ENCODE peak calls at places on chromosomes 6 and 20, in eight cellular contexts. One of them, this sample, is unnamed.

GRCh38 chr6:170344631-170345576 is 38.3 kb downstream of the FAM120B start:
- DNase-seq in body of pancreas: no peak
- DNase-seq in NB4: peak
- DNase-seq in ovary: no peak
- DNase-seq in GM12878: peak
- DNase-seq in H54: peak
- DNase-seq in testis: no peak
- DNase-seq in adrenal gland: peak
- DNase-seq in this sample: no peak

GRCh38 chr6:17527076-17527475 is 73.0 kb upstream of the FAM8A1 start:
- DNase-seq in body of pancreas: no peak
- DNase-seq in NB4: no peak
- DNase-seq in ovary: no peak
- DNase-seq in GM12878: no peak
- DNase-seq in H54: no peak
- DNase-seq in testis: no peak
- DNase-seq in adrenal gland: no peak
- DNase-seq in this sample: no peak

GRCh38 chr6:43021270-43022047 is at the start of gene RRP36:
- DNase-seq in body of pancreas: peak
- DNase-seq in NB4: peak
- DNase-seq in ovary: peak
- DNase-seq in GM12878: no peak
- DNase-seq in H54: peak
- DNase-seq in testis: peak
- DNase-seq in adrenal gland: peak
- DNase-seq in this sample: peak

GRCh38 chr6:15401769-15402250 is 155.9 kb downstream of the JARID2 start:
- DNase-seq in body of pancreas: no peak
- DNase-seq in NB4: no peak
- DNase-seq in ovary: no peak
- DNase-seq in GM12878: no peak
- DNase-seq in H54: no peak
- DNase-seq in testis: no peak
- DNase-seq in adrenal gland: no peak
- DNase-seq in this sample: peak

GRCh38 chr6:7615611-7616383 is 25.8 kb downstream of the SNRNP48 start:
- DNase-seq in body of pancreas: peak
- DNase-seq in NB4: peak
- DNase-seq in ovary: no peak
- DNase-seq in GM12878: no peak
- DNase-seq in H54: no peak
- DNase-seq in testis: peak
- DNase-seq in adrenal gland: peak
- DNase-seq in this sample: peak

GRCh38 chr6:105879902-105880547 is 206.1 kb upstream of the PRDM1 start:
- DNase-seq in body of pancreas: no peak
- DNase-seq in NB4: peak
- DNase-seq in ovary: no peak
- DNase-seq in GM12878: peak
- DNase-seq in H54: no peak
- DNase-seq in testis: peak
- DNase-seq in adrenal gland: peak
- DNase-seq in this sample: no peak

GRCh38 chr6:159360306-159360705 is 191.1 kb downstream of the FNDC1 start:
- DNase-seq in body of pancreas: no peak
- DNase-seq in NB4: peak
- DNase-seq in ovary: no peak
- DNase-seq in GM12878: no peak
- DNase-seq in H54: no peak
- DNase-seq in testis: no peak
- DNase-seq in adrenal gland: no peak
- DNase-seq in this sample: no peak

GRCh38 chr20:17825949-17826843 is 126.4 kb downstream of the BANF2 start:
- DNase-seq in body of pancreas: no peak
- DNase-seq in NB4: no peak
- DNase-seq in ovary: no peak
- DNase-seq in GM12878: peak
- DNase-seq in H54: no peak
- DNase-seq in testis: no peak
- DNase-seq in adrenal gland: no peak
- DNase-seq in this sample: no peak

GRCh38 chr6:89612121-89612520 is 26.4 kb downstream of the LYRM2 start:
- DNase-seq in body of pancreas: no peak
- DNase-seq in NB4: no peak
- DNase-seq in ovary: no peak
- DNase-seq in GM12878: no peak
- DNase-seq in H54: no peak
- DNase-seq in testis: no peak
- DNase-seq in adrenal gland: no peak
- DNase-seq in this sample: no peak

GRCh38 chr6:105196076-105196475 is 16.3 kb upstream of the POPDC3 start:
- DNase-seq in body of pancreas: no peak
- DNase-seq in NB4: no peak
- DNase-seq in ovary: no peak
- DNase-seq in GM12878: no peak
- DNase-seq in H54: no peak
- DNase-seq in testis: no peak
- DNase-seq in adrenal gland: no peak
- DNase-seq in this sample: no peak

GRCh38 chr20:51360451-51361230 is 181.9 kb downstream of the NFATC2 start:
- DNase-seq in body of pancreas: no peak
- DNase-seq in NB4: no peak
- DNase-seq in ovary: no peak
- DNase-seq in GM12878: no peak
- DNase-seq in H54: peak
- DNase-seq in testis: no peak
- DNase-seq in adrenal gland: no peak
- DNase-seq in this sample: no peak

GRCh38 chr6:151240861-151241642 is 1.3 kb downstream of the AKAP12 start:
- DNase-seq in body of pancreas: peak
- DNase-seq in NB4: no peak
- DNase-seq in ovary: peak
- DNase-seq in GM12878: no peak
- DNase-seq in H54: peak
- DNase-seq in testis: peak
- DNase-seq in adrenal gland: peak
- DNase-seq in this sample: no peak

GRCh38 chr6:106520711-106521367 is 108.5 kb downstream of the RTN4IP1 start:
- DNase-seq in body of pancreas: no peak
- DNase-seq in NB4: peak
- DNase-seq in ovary: no peak
- DNase-seq in GM12878: peak
- DNase-seq in H54: no peak
- DNase-seq in testis: no peak
- DNase-seq in adrenal gland: no peak
- DNase-seq in this sample: peak

GRCh38 chr6:165728196-165728595 is 65.2 kb upstream of the PDE10A start:
- DNase-seq in body of pancreas: no peak
- DNase-seq in NB4: no peak
- DNase-seq in ovary: no peak
- DNase-seq in GM12878: no peak
- DNase-seq in H54: no peak
- DNase-seq in testis: no peak
- DNase-seq in adrenal gland: no peak
- DNase-seq in this sample: no peak

GRCh38 chr6:82687855-82688254 is 324.2 kb downstream of the TPBG start:
- DNase-seq in body of pancreas: peak
- DNase-seq in NB4: no peak
- DNase-seq in ovary: no peak
- DNase-seq in GM12878: no peak
- DNase-seq in H54: no peak
- DNase-seq in testis: no peak
- DNase-seq in adrenal gland: no peak
- DNase-seq in this sample: no peak

GRCh38 chr6:22468566-22468965 is 100.8 kb upstream of the HDGFL1 start:
- DNase-seq in body of pancreas: no peak
- DNase-seq in NB4: no peak
- DNase-seq in ovary: no peak
- DNase-seq in GM12878: no peak
- DNase-seq in H54: no peak
- DNase-seq in testis: no peak
- DNase-seq in adrenal gland: no peak
- DNase-seq in this sample: no peak

GRCh38 chr6:29924287-29924686 is 18.0 kb upstream of the HLA-A start:
- DNase-seq in body of pancreas: no peak
- DNase-seq in NB4: no peak
- DNase-seq in ovary: no peak
- DNase-seq in GM12878: no peak
- DNase-seq in H54: no peak
- DNase-seq in testis: no peak
- DNase-seq in adrenal gland: no peak
- DNase-seq in this sample: no peak

GRCh38 chr6:31194271-31194834 is 23.9 kb upstream of the POU5F1 start:
- DNase-seq in body of pancreas: no peak
- DNase-seq in NB4: no peak
- DNase-seq in ovary: no peak
- DNase-seq in GM12878: no peak
- DNase-seq in H54: no peak
- DNase-seq in testis: no peak
- DNase-seq in adrenal gland: peak
- DNase-seq in this sample: no peak

GRCh38 chr6:31203345-31203979 is 33.0 kb upstream of the POU5F1 start:
- DNase-seq in body of pancreas: peak
- DNase-seq in NB4: peak
- DNase-seq in ovary: no peak
- DNase-seq in GM12878: peak
- DNase-seq in H54: peak
- DNase-seq in testis: no peak
- DNase-seq in adrenal gland: no peak
- DNase-seq in this sample: peak

GRCh38 chr6:31202259-31203166 is 32.0 kb upstream of the POU5F1 start:
- DNase-seq in body of pancreas: no peak
- DNase-seq in NB4: no peak
- DNase-seq in ovary: no peak
- DNase-seq in GM12878: no peak
- DNase-seq in H54: no peak
- DNase-seq in testis: no peak
- DNase-seq in adrenal gland: no peak
- DNase-seq in this sample: peak

GRCh38 chr6:31193206-31193605 is 22.7 kb upstream of the POU5F1 start:
- DNase-seq in body of pancreas: no peak
- DNase-seq in NB4: no peak
- DNase-seq in ovary: no peak
- DNase-seq in GM12878: no peak
- DNase-seq in H54: no peak
- DNase-seq in testis: no peak
- DNase-seq in adrenal gland: peak
- DNase-seq in this sample: no peak

GRCh38 chr6:31197559-31198305 is 27.2 kb upstream of the POU5F1 start:
- DNase-seq in body of pancreas: peak
- DNase-seq in NB4: peak
- DNase-seq in ovary: peak
- DNase-seq in GM12878: peak
- DNase-seq in H54: peak
- DNase-seq in testis: peak
- DNase-seq in adrenal gland: peak
- DNase-seq in this sample: peak
- TF ChIP-seq POLR2A in body of pancreas: peak
- TF ChIP-seq POLR2A in NB4: peak
- TF ChIP-seq POLR2A in ovary: peak
- TF ChIP-seq POLR2A in GM12878: peak
- TF ChIP-seq POLR2A in H54: peak
- TF ChIP-seq POLR2A in testis: peak
- TF ChIP-seq POLR2A in adrenal gland: no peak
- TF ChIP-seq POLR2A in this sample: peak

GRCh38 chr6:5084787-5085637 is at the start of gene PPP1R3G:
- DNase-seq in body of pancreas: peak
- DNase-seq in NB4: peak
- DNase-seq in ovary: peak
- DNase-seq in GM12878: no peak
- DNase-seq in H54: peak
- DNase-seq in testis: peak
- DNase-seq in adrenal gland: peak
- DNase-seq in this sample: peak
- TF ChIP-seq POLR2A in body of pancreas: no peak
- TF ChIP-seq POLR2A in NB4: no peak
- TF ChIP-seq POLR2A in ovary: no peak
- TF ChIP-seq POLR2A in GM12878: peak
- TF ChIP-seq POLR2A in H54: no peak
- TF ChIP-seq POLR2A in testis: no peak
- TF ChIP-seq POLR2A in adrenal gland: no peak
- TF ChIP-seq POLR2A in this sample: no peak

GRCh38 chr20:41532935-41533334 is 85.2 kb downstream of the CHD6 start:
- DNase-seq in body of pancreas: no peak
- DNase-seq in NB4: no peak
- DNase-seq in ovary: no peak
- DNase-seq in GM12878: no peak
- DNase-seq in H54: no peak
- DNase-seq in testis: no peak
- DNase-seq in adrenal gland: no peak
- DNase-seq in this sample: no peak

GRCh38 chr20:41534842-41535241 is 83.3 kb downstream of the CHD6 start:
- DNase-seq in body of pancreas: no peak
- DNase-seq in NB4: no peak
- DNase-seq in ovary: no peak
- DNase-seq in GM12878: no peak
- DNase-seq in H54: no peak
- DNase-seq in testis: no peak
- DNase-seq in adrenal gland: no peak
- DNase-seq in this sample: no peak

GRCh38 chr20:41531876-41532275 is 86.3 kb downstream of the CHD6 start:
- DNase-seq in body of pancreas: no peak
- DNase-seq in NB4: no peak
- DNase-seq in ovary: no peak
- DNase-seq in GM12878: no peak
- DNase-seq in H54: no peak
- DNase-seq in testis: no peak
- DNase-seq in adrenal gland: no peak
- DNase-seq in this sample: no peak

GRCh38 chr20:41533537-41534136 is 84.5 kb downstream of the CHD6 start:
- DNase-seq in body of pancreas: peak
- DNase-seq in NB4: no peak
- DNase-seq in ovary: no peak
- DNase-seq in GM12878: no peak
- DNase-seq in H54: no peak
- DNase-seq in testis: no peak
- DNase-seq in adrenal gland: no peak
- DNase-seq in this sample: no peak

DNA sequence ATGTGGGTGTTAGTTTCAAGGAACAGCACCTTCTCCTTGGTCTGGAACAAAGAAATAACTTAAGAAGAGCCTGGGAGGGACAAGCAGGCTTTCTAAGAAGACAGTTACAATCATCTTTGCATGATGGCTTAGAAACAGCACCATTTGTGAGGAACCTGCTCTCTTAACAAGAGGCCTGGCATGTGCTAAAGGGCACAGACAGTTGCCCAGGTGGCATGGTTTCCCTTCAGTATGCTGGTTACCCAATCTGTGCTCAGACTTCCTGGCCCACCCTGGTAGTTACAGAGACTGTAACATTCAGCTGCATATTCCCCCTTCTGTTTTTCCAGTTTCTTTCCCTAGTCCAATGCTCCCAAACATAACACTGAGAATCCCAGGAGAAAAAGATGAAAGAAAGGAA is 84.0 kb downstream of the CHD6 start:
- DNase-seq in body of pancreas: no peak
- DNase-seq in NB4: no peak
- DNase-seq in ovary: no peak
- DNase-seq in GM12878: no peak
- DNase-seq in H54: no peak
- DNase-seq in testis: no peak
- DNase-seq in adrenal gland: no peak
- DNase-seq in this sample: no peak
- TF ChIP-seq POLR2A in body of pancreas: no peak
- TF ChIP-seq POLR2A in NB4: no peak
- TF ChIP-seq POLR2A in ovary: no peak
- TF ChIP-seq POLR2A in GM12878: no peak
- TF ChIP-seq POLR2A in H54: no peak
- TF ChIP-seq POLR2A in testis: no peak
- TF ChIP-seq POLR2A in adrenal gland: no peak
- TF ChIP-seq POLR2A in this sample: no peak

GRCh38 chr20:32804022-32804715 is 15.6 kb upstream of the MAPRE1 start:
- DNase-seq in body of pancreas: no peak
- DNase-seq in NB4: no peak
- DNase-seq in ovary: no peak
- DNase-seq in GM12878: no peak
- DNase-seq in H54: no peak
- DNase-seq in testis: no peak
- DNase-seq in adrenal gland: peak
- DNase-seq in this sample: no peak
- TF ChIP-seq POLR2A in body of pancreas: no peak
- TF ChIP-seq POLR2A in NB4: no peak
- TF ChIP-seq POLR2A in ovary: no peak
- TF ChIP-seq POLR2A in GM12878: no peak
- TF ChIP-seq POLR2A in H54: no peak
- TF ChIP-seq POLR2A in testis: no peak
- TF ChIP-seq POLR2A in adrenal gland: no peak
- TF ChIP-seq POLR2A in this sample: no peak

This sample was measured in erythroblast.